ENCODE peak calls at places on chromosomes 6 and 20, in seven cellular contexts. One of them, this sample, is unnamed.

GRCh38 chr6:142482973-142483372 is 181.2 kb downstream of the ADGRG6 start:
- DNase-seq in nephron progenitor cell: no peak
- DNase-seq in choroid plexus epithelial cell: peak
- DNase-seq in kidney glomerular epithelial cell: no peak
- DNase-seq in ACHN: no peak
- DNase-seq in activated T-cell treated with anti-CD3 and anti-CD28 coated beads, Interleukin-2, amount 50 U/mL, for 4 hours: no peak
- DNase-seq in activated CD8-positive, alpha-beta T cell treated with anti-CD3 and anti-CD28 coated beads for 36 hours: no peak
- DNase-seq in this sample: peak

GRCh38 chr6:135870722-135871121 is 19.2 kb downstream of the PDE7B start:
- DNase-seq in nephron progenitor cell: no peak
- DNase-seq in choroid plexus epithelial cell: peak
- DNase-seq in kidney glomerular epithelial cell: peak
- DNase-seq in ACHN: peak
- DNase-seq in activated T-cell treated with anti-CD3 and anti-CD28 coated beads, Interleukin-2, amount 50 U/mL, for 4 hours: no peak
- DNase-seq in activated CD8-positive, alpha-beta T cell treated with anti-CD3 and anti-CD28 coated beads for 36 hours: no peak
- DNase-seq in this sample: peak

GRCh38 chr6:3398165-3398562 is 58.7 kb downstream of the SLC22A23 start:
- DNase-seq in nephron progenitor cell: no peak
- DNase-seq in choroid plexus epithelial cell: peak
- DNase-seq in kidney glomerular epithelial cell: no peak
- DNase-seq in ACHN: no peak
- DNase-seq in activated T-cell treated with anti-CD3 and anti-CD28 coated beads, Interleukin-2, amount 50 U/mL, for 4 hours: no peak
- DNase-seq in activated CD8-positive, alpha-beta T cell treated with anti-CD3 and anti-CD28 coated beads for 36 hours: no peak
- DNase-seq in this sample: peak

GRCh38 chr20:32159766-32160221 is 47.7 kb downstream of the PLAGL2 start:
- DNase-seq in nephron progenitor cell: no peak
- DNase-seq in choroid plexus epithelial cell: no peak
- DNase-seq in kidney glomerular epithelial cell: no peak
- DNase-seq in ACHN: no peak
- DNase-seq in activated T-cell treated with anti-CD3 and anti-CD28 coated beads, Interleukin-2, amount 50 U/mL, for 4 hours: no peak
- DNase-seq in activated CD8-positive, alpha-beta T cell treated with anti-CD3 and anti-CD28 coated beads for 36 hours: no peak
- DNase-seq in this sample: no peak

GRCh38 chr6:125922322-125922860 is 34.2 kb upstream of the HINT3 start:
- DNase-seq in nephron progenitor cell: no peak
- DNase-seq in choroid plexus epithelial cell: no peak
- DNase-seq in kidney glomerular epithelial cell: no peak
- DNase-seq in ACHN: no peak
- DNase-seq in activated T-cell treated with anti-CD3 and anti-CD28 coated beads, Interleukin-2, amount 50 U/mL, for 4 hours: no peak
- DNase-seq in activated CD8-positive, alpha-beta T cell treated with anti-CD3 and anti-CD28 coated beads for 36 hours: no peak
- DNase-seq in this sample: no peak

GRCh38 chr6:134331255-134331654 is 13.3 kb upstream of the SGK1 start:
- DNase-seq in nephron progenitor cell: no peak
- DNase-seq in choroid plexus epithelial cell: no peak
- DNase-seq in kidney glomerular epithelial cell: no peak
- DNase-seq in ACHN: no peak
- DNase-seq in activated T-cell treated with anti-CD3 and anti-CD28 coated beads, Interleukin-2, amount 50 U/mL, for 4 hours: no peak
- DNase-seq in activated CD8-positive, alpha-beta T cell treated with anti-CD3 and anti-CD28 coated beads for 36 hours: no peak
- DNase-seq in this sample: no peak

GRCh38 chr20:64131406-64131805 is 24.0 kb upstream of the NPBWR2 start:
- DNase-seq in nephron progenitor cell: peak
- DNase-seq in choroid plexus epithelial cell: peak
- DNase-seq in kidney glomerular epithelial cell: no peak
- DNase-seq in ACHN: no peak
- DNase-seq in activated T-cell treated with anti-CD3 and anti-CD28 coated beads, Interleukin-2, amount 50 U/mL, for 4 hours: peak
- DNase-seq in activated CD8-positive, alpha-beta T cell treated with anti-CD3 and anti-CD28 coated beads for 36 hours: peak
- DNase-seq in this sample: peak

GRCh38 chr20:38725959-38726848 is 1.9 kb downstream of the SLC32A1 start:
- DNase-seq in nephron progenitor cell: peak
- DNase-seq in choroid plexus epithelial cell: no peak
- DNase-seq in kidney glomerular epithelial cell: no peak
- DNase-seq in ACHN: no peak
- DNase-seq in activated T-cell treated with anti-CD3 and anti-CD28 coated beads, Interleukin-2, amount 50 U/mL, for 4 hours: peak
- DNase-seq in activated CD8-positive, alpha-beta T cell treated with anti-CD3 and anti-CD28 coated beads for 36 hours: peak
- DNase-seq in this sample: peak

GRCh38 chr6:155968921-155969320 is 513.3 kb upstream of the NOX3 start:
- DNase-seq in nephron progenitor cell: no peak
- DNase-seq in choroid plexus epithelial cell: no peak
- DNase-seq in kidney glomerular epithelial cell: no peak
- DNase-seq in ACHN: no peak
- DNase-seq in activated T-cell treated with anti-CD3 and anti-CD28 coated beads, Interleukin-2, amount 50 U/mL, for 4 hours: no peak
- DNase-seq in activated CD8-positive, alpha-beta T cell treated with anti-CD3 and anti-CD28 coated beads for 36 hours: no peak
- DNase-seq in this sample: no peak

GRCh38 chr6:139698526-139699182 is 324.2 kb upstream of the CITED2 start:
- DNase-seq in nephron progenitor cell: no peak
- DNase-seq in choroid plexus epithelial cell: peak
- DNase-seq in kidney glomerular epithelial cell: peak
- DNase-seq in ACHN: no peak
- DNase-seq in activated T-cell treated with anti-CD3 and anti-CD28 coated beads, Interleukin-2, amount 50 U/mL, for 4 hours: no peak
- DNase-seq in activated CD8-positive, alpha-beta T cell treated with anti-CD3 and anti-CD28 coated beads for 36 hours: no peak
- DNase-seq in this sample: no peak

GRCh38 chr6:26398555-26398954 is 3.5 kb upstream of the BTN3A1 start:
- DNase-seq in nephron progenitor cell: no peak
- DNase-seq in choroid plexus epithelial cell: no peak
- DNase-seq in kidney glomerular epithelial cell: no peak
- DNase-seq in ACHN: no peak
- DNase-seq in activated T-cell treated with anti-CD3 and anti-CD28 coated beads, Interleukin-2, amount 50 U/mL, for 4 hours: no peak
- DNase-seq in activated CD8-positive, alpha-beta T cell treated with anti-CD3 and anti-CD28 coated beads for 36 hours: no peak
- DNase-seq in this sample: no peak

GRCh38 chr6:159948199-159948598 is 20.7 kb upstream of the IGF2R start:
- DNase-seq in nephron progenitor cell: no peak
- DNase-seq in choroid plexus epithelial cell: no peak
- DNase-seq in kidney glomerular epithelial cell: no peak
- DNase-seq in ACHN: no peak
- DNase-seq in activated T-cell treated with anti-CD3 and anti-CD28 coated beads, Interleukin-2, amount 50 U/mL, for 4 hours: no peak
- DNase-seq in activated CD8-positive, alpha-beta T cell treated with anti-CD3 and anti-CD28 coated beads for 36 hours: no peak
- DNase-seq in this sample: no peak

GRCh38 chr20:59317332-59317731 is 16.9 kb downstream of the EDN3 start:
- DNase-seq in nephron progenitor cell: no peak
- DNase-seq in choroid plexus epithelial cell: no peak
- DNase-seq in kidney glomerular epithelial cell: no peak
- DNase-seq in ACHN: no peak
- DNase-seq in activated T-cell treated with anti-CD3 and anti-CD28 coated beads, Interleukin-2, amount 50 U/mL, for 4 hours: no peak
- DNase-seq in activated CD8-positive, alpha-beta T cell treated with anti-CD3 and anti-CD28 coated beads for 36 hours: no peak
- DNase-seq in this sample: no peak

GRCh38 chr6:64838726-64839125 is 868.3 kb downstream of the EYS start:
- DNase-seq in nephron progenitor cell: no peak
- DNase-seq in choroid plexus epithelial cell: peak
- DNase-seq in kidney glomerular epithelial cell: no peak
- DNase-seq in ACHN: no peak
- DNase-seq in activated T-cell treated with anti-CD3 and anti-CD28 coated beads, Interleukin-2, amount 50 U/mL, for 4 hours: no peak
- DNase-seq in activated CD8-positive, alpha-beta T cell treated with anti-CD3 and anti-CD28 coated beads for 36 hours: no peak
- DNase-seq in this sample: no peak

GRCh38 chr6:96234476-96234875 is 218.7 kb downstream of the FUT9 start:
- DNase-seq in nephron progenitor cell: no peak
- DNase-seq in choroid plexus epithelial cell: no peak
- DNase-seq in kidney glomerular epithelial cell: no peak
- DNase-seq in ACHN: no peak
- DNase-seq in activated T-cell treated with anti-CD3 and anti-CD28 coated beads, Interleukin-2, amount 50 U/mL, for 4 hours: no peak
- DNase-seq in activated CD8-positive, alpha-beta T cell treated with anti-CD3 and anti-CD28 coated beads for 36 hours: no peak
- DNase-seq in this sample: no peak

GRCh38 chr6:108250240-108250866 is 10.5 kb downstream of the SNX3 start:
- DNase-seq in nephron progenitor cell: no peak
- DNase-seq in choroid plexus epithelial cell: peak
- DNase-seq in kidney glomerular epithelial cell: no peak
- DNase-seq in ACHN: peak
- DNase-seq in activated T-cell treated with anti-CD3 and anti-CD28 coated beads, Interleukin-2, amount 50 U/mL, for 4 hours: no peak
- DNase-seq in activated CD8-positive, alpha-beta T cell treated with anti-CD3 and anti-CD28 coated beads for 36 hours: peak
- DNase-seq in this sample: peak

GRCh38 chr6:159107451-159108260 is 61.5 kb upstream of the FNDC1 start:
- DNase-seq in nephron progenitor cell: no peak
- DNase-seq in choroid plexus epithelial cell: no peak
- DNase-seq in kidney glomerular epithelial cell: no peak
- DNase-seq in ACHN: no peak
- DNase-seq in activated T-cell treated with anti-CD3 and anti-CD28 coated beads, Interleukin-2, amount 50 U/mL, for 4 hours: peak
- DNase-seq in activated CD8-positive, alpha-beta T cell treated with anti-CD3 and anti-CD28 coated beads for 36 hours: peak
- DNase-seq in this sample: no peak

GRCh38 chr20:63441777-63442493 is 30.5 kb downstream of the KCNQ2 start:
- DNase-seq in nephron progenitor cell: peak
- DNase-seq in choroid plexus epithelial cell: peak
- DNase-seq in kidney glomerular epithelial cell: no peak
- DNase-seq in ACHN: peak
- DNase-seq in activated T-cell treated with anti-CD3 and anti-CD28 coated beads, Interleukin-2, amount 50 U/mL, for 4 hours: peak
- DNase-seq in activated CD8-positive, alpha-beta T cell treated with anti-CD3 and anti-CD28 coated beads for 36 hours: peak
- DNase-seq in this sample: peak

This sample was measured in fibroblast of the aortic adventitia.